ENCODE peak calls at places on chromosome 10, in four cellular contexts. One of them, this sample, is unnamed.

GRCh38 chr10:4177826-4178225 is 392.8 kb upstream of the KLF6 start:
- DNase-seq in substantia nigra: no peak
- DNase-seq in CD8-positive, alpha-beta T cell: no peak
- DNase-seq in hepatocyte: no peak
- DNase-seq in this sample: no peak

GRCh38 chr10:99329891-99330674 is 927 bp downstream of the CNNM1 start:
- DNase-seq in hepatocyte: peak; percentile 52
- DNase-seq in substantia nigra: no peak
- DNase-seq in CD8-positive, alpha-beta T cell: no peak
- DNase-seq in this sample: peak; percentile 69

GRCh38 chr10:48705407-48705938 is 20.8 kb downstream of the WDFY4 start:
- DNase-seq in hepatocyte: no peak
- DNase-seq in CD8-positive, alpha-beta T cell: no peak
- DNase-seq in substantia nigra: no peak
- DNase-seq in this sample: no peak

GRCh38 chr10:110074298-110074697 is 66.5 kb downstream of the ADD3 start:
- DNase-seq in CD8-positive, alpha-beta T cell: no peak
- DNase-seq in substantia nigra: no peak
- DNase-seq in hepatocyte: no peak
- DNase-seq in this sample: peak; percentile 42

GRCh38 chr10:133142523-133143199 is 17.4 kb upstream of the KNDC1 start:
- DNase-seq in CD8-positive, alpha-beta T cell: no peak
- DNase-seq in hepatocyte: no peak
- DNase-seq in substantia nigra: no peak
- DNase-seq in this sample: no peak

GRCh38 chr10:77873558-77874380 is 52.8 kb downstream of the DLG5 start:
- DNase-seq in hepatocyte: peak; percentile 75
- DNase-seq in CD8-positive, alpha-beta T cell: peak; percentile 52
- DNase-seq in substantia nigra: no peak
- DNase-seq in this sample: no peak

GRCh38 chr10:85597006-85597405 is 769.6 kb downstream of the GRID1 start:
- DNase-seq in substantia nigra: no peak
- DNase-seq in hepatocyte: no peak
- DNase-seq in CD8-positive, alpha-beta T cell: no peak
- DNase-seq in this sample: no peak

GRCh38 chr10:69638642-69639041 is 8.6 kb downstream of the FAM241B start:
- DNase-seq in substantia nigra: no peak
- DNase-seq in hepatocyte: no peak
- DNase-seq in CD8-positive, alpha-beta T cell: no peak
- DNase-seq in this sample: no peak

GRCh38 chr10:43259981-43260761 is 6.7 kb downstream of the RASGEF1A start:
- DNase-seq in hepatocyte: no peak
- DNase-seq in substantia nigra: no peak
- DNase-seq in CD8-positive, alpha-beta T cell: no peak
- DNase-seq in this sample: no peak

GRCh38 chr10:69853064-69853463 is 51.4 kb downstream of the COL13A1 start:
- DNase-seq in CD8-positive, alpha-beta T cell: no peak
- DNase-seq in substantia nigra: no peak
- DNase-seq in hepatocyte: no peak
- DNase-seq in this sample: no peak

GRCh38 chr10:128125416-128125943 is 743 bp downstream of the MKI67 start:
- DNase-seq in hepatocyte: peak; percentile 51
- DNase-seq in substantia nigra: no peak
- DNase-seq in CD8-positive, alpha-beta T cell: no peak
- DNase-seq in this sample: no peak

GRCh38 chr10:49089789-49090595 is 25.3 kb downstream of the VSTM4 start:
- DNase-seq in CD8-positive, alpha-beta T cell: no peak
- DNase-seq in substantia nigra: no peak
- DNase-seq in hepatocyte: no peak
- DNase-seq in this sample: peak; percentile 40

GRCh38 chr10:131571845-131572244 is 260.3 kb upstream of the TCERG1L start:
- DNase-seq in CD8-positive, alpha-beta T cell: no peak
- DNase-seq in hepatocyte: no peak
- DNase-seq in substantia nigra: no peak
- DNase-seq in this sample: no peak

GRCh38 chr10:75395171-75395954 is 6.2 kb downstream of the ZNF503 start:
- DNase-seq in CD8-positive, alpha-beta T cell: no peak
- DNase-seq in hepatocyte: peak; percentile 89
- DNase-seq in substantia nigra: no peak
- DNase-seq in this sample: peak; percentile 81

GRCh38 chr10:113131611-113132330 is 181.7 kb downstream of the TCF7L2 start:
- DNase-seq in hepatocyte: no peak
- DNase-seq in CD8-positive, alpha-beta T cell: no peak
- DNase-seq in substantia nigra: no peak
- DNase-seq in this sample: no peak

GRCh38 chr10:103550229-103550628 is 56.7 kb downstream of the NEURL1 start:
- DNase-seq in hepatocyte: no peak
- DNase-seq in CD8-positive, alpha-beta T cell: no peak
- DNase-seq in substantia nigra: no peak
- DNase-seq in this sample: no peak

GRCh38 chr10:75405201-75406143 is 3.9 kb upstream of the ZNF503 start:
- DNase-seq in substantia nigra: no peak
- DNase-seq in hepatocyte: peak; percentile 77
- DNase-seq in CD8-positive, alpha-beta T cell: no peak
- DNase-seq in this sample: no peak

GRCh38 chr10:13848530-13849425 is 262.0 kb downstream of the PRPF18 start:
- DNase-seq in substantia nigra: no peak
- DNase-seq in CD8-positive, alpha-beta T cell: no peak
- DNase-seq in hepatocyte: no peak
- DNase-seq in this sample: no peak

GRCh38 chr10:95422196-95422595 is 131.4 kb upstream of the PDLIM1 start:
- DNase-seq in CD8-positive, alpha-beta T cell: no peak
- DNase-seq in hepatocyte: no peak
- DNase-seq in substantia nigra: no peak
- DNase-seq in this sample: no peak

GRCh38 chr10:31062856-31063255 is 31.2 kb upstream of the ZNF438 start:
- DNase-seq in CD8-positive, alpha-beta T cell: no peak
- DNase-seq in substantia nigra: no peak
- DNase-seq in hepatocyte: no peak
- DNase-seq in this sample: peak; percentile 67

GRCh38 chr10:19719320-19719719 is 96.9 kb upstream of the PLXDC2 start:
- DNase-seq in substantia nigra: no peak
- DNase-seq in hepatocyte: peak; percentile 24
- DNase-seq in CD8-positive, alpha-beta T cell: no peak
- DNase-seq in this sample: peak; percentile 81

GRCh38 chr10:49379596-49380410 is 16.1 kb downstream of the DRGX start:
- DNase-seq in substantia nigra: no peak
- DNase-seq in hepatocyte: no peak
- DNase-seq in CD8-positive, alpha-beta T cell: no peak
- DNase-seq in this sample: peak; percentile 22

GRCh38 chr10:14736043-14736442 is 38.7 kb downstream of the FAM107B start:
- DNase-seq in substantia nigra: no peak
- DNase-seq in hepatocyte: no peak
- DNase-seq in CD8-positive, alpha-beta T cell: no peak
- DNase-seq in this sample: no peak

GRCh38 chr10:75191821-75192568 is 18.6 kb upstream of the VDAC2 start:
- DNase-seq in substantia nigra: no peak
- DNase-seq in hepatocyte: peak; percentile 85
- DNase-seq in CD8-positive, alpha-beta T cell: no peak
- DNase-seq in this sample: no peak

GRCh38 chr10:35637456-35637855 is 4.6 kb downstream of the FZD8 start:
- DNase-seq in hepatocyte: no peak
- DNase-seq in substantia nigra: no peak
- DNase-seq in CD8-positive, alpha-beta T cell: no peak
- DNase-seq in this sample: peak; percentile 6

GRCh38 chr10:86207226-86207625 is 159.4 kb downstream of the GRID1 start:
- DNase-seq in hepatocyte: no peak
- DNase-seq in CD8-positive, alpha-beta T cell: no peak
- DNase-seq in substantia nigra: no peak
- DNase-seq in this sample: no peak

GRCh38 chr10:21530616-21531015 is 3.4 kb upstream of the MLLT10 start:
- DNase-seq in substantia nigra: no peak
- DNase-seq in hepatocyte: no peak
- DNase-seq in CD8-positive, alpha-beta T cell: no peak
- DNase-seq in this sample: no peak

GRCh38 chr10:17236468-17236886 is 8.4 kb downstream of the VIM start:
- DNase-seq in substantia nigra: no peak
- DNase-seq in CD8-positive, alpha-beta T cell: no peak
- DNase-seq in hepatocyte: no peak
- DNase-seq in this sample: no peak

GRCh38 chr10:86365346-86366032 is 1.1 kb downstream of the GRID1 start:
- DNase-seq in CD8-positive, alpha-beta T cell: no peak
- DNase-seq in hepatocyte: no peak
- DNase-seq in substantia nigra: no peak
- DNase-seq in this sample: no peak

GRCh38 chr10:117936136-117936535 is 110.6 kb downstream of the RAB11FIP2 start:
- DNase-seq in CD8-positive, alpha-beta T cell: no peak
- DNase-seq in substantia nigra: no peak
- DNase-seq in hepatocyte: peak; percentile 30
- DNase-seq in this sample: peak; percentile 58

GRCh38 chr10:83248232-83248631 is 891.1 kb upstream of the GHITM start:
- DNase-seq in CD8-positive, alpha-beta T cell: no peak
- DNase-seq in substantia nigra: no peak
- DNase-seq in hepatocyte: no peak
- DNase-seq in this sample: no peak

GRCh38 chr10:49512121-49512809 is 26.7 kb downstream of the ERCC6 start:
- DNase-seq in CD8-positive, alpha-beta T cell: no peak
- DNase-seq in hepatocyte: peak; percentile 52
- DNase-seq in substantia nigra: no peak
- DNase-seq in this sample: peak; percentile 55

GRCh38 chr10:63520463-63521388 is 475 bp upstream of the REEP3 start:
- DNase-seq in hepatocyte: peak; percentile 88
- DNase-seq in substantia nigra: peak; percentile 55
- DNase-seq in CD8-positive, alpha-beta T cell: peak; percentile 65
- DNase-seq in this sample: peak; percentile 70

GRCh38 chr10:117186832-117187615 is 10.3 kb upstream of the KCNK18 start:
- DNase-seq in substantia nigra: no peak
- DNase-seq in CD8-positive, alpha-beta T cell: no peak
- DNase-seq in hepatocyte: no peak
- DNase-seq in this sample: no peak

GRCh38 chr10:119406888-119407777 is 135.4 kb downstream of the RGS10 start:
- DNase-seq in hepatocyte: no peak
- DNase-seq in substantia nigra: no peak
- DNase-seq in CD8-positive, alpha-beta T cell: no peak
- DNase-seq in this sample: no peak

GRCh38 chr10:132372516-132373095 is 24.4 kb upstream of the PWWP2B start:
- DNase-seq in substantia nigra: no peak
- DNase-seq in CD8-positive, alpha-beta T cell: peak; percentile 7
- DNase-seq in hepatocyte: no peak
- DNase-seq in this sample: no peak

DNA sequence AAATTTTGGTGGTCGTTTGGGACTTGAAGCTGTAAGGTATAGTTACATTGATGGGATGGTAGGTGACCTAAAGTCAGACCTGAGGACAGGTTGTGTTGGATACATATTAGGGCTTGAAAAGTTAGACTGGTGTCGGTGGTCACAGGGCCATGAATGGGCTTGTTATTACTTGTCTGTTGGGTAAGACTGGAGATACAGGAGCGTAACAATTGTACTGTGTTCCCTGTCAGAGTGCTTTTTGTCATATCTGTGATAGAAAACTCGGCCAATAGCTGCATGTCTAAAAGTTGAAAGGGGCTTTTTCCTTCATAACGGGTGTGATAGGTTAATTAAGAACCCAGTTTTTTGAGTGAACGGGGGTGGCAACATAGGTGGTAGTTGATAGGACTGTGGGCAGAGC is 13.5 kb upstream of the CHST3 start:
- DNase-seq in CD8-positive, alpha-beta T cell: no peak
- DNase-seq in substantia nigra: no peak
- DNase-seq in hepatocyte: no peak
- DNase-seq in this sample: no peak
- H3K27ac ChIP-seq in CD8-positive, alpha-beta T cell: no peak overlapping the region
- H3K27ac ChIP-seq in substantia nigra: no peak overlapping the region
- H3K27ac ChIP-seq in hepatocyte: no peak overlapping the region
- H3K27ac ChIP-seq in this sample: no peak overlapping the region

GRCh38 chr10:130135676-130136213 is 446 bp upstream of the GLRX3 start:
- DNase-seq in substantia nigra: no peak
- DNase-seq in hepatocyte: no peak
- DNase-seq in CD8-positive, alpha-beta T cell: no peak
- DNase-seq in this sample: no peak
- H3K27ac ChIP-seq in substantia nigra: peak overlapping the region; percentile 68
- H3K27ac ChIP-seq in hepatocyte: peak overlapping the region; percentile 90
- H3K27ac ChIP-seq in CD8-positive, alpha-beta T cell: peak overlapping the region; percentile 61
- H3K27ac ChIP-seq in this sample: peak overlapping the region; percentile 94

DNA sequence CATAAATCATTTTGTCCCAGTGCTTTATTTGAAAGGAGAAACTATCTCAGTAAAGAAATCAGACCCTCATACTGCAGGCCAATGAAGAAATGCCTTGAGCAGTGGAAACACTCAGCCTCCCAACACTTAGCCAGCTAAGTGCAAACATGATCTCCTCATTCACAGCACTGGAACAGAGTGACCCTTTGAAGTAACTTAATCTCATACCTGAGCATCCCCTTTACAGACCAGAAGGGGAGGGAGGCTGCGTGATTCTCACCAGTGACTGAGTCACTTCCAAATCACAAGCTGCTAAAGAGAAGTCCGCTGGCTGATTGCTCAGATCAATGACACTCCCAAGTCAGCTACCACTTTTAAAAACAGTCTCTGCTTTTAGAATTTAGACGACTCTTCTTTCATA is 4.5 kb downstream of the CHST15 start:
- DNase-seq in substantia nigra: no peak
- DNase-seq in CD8-positive, alpha-beta T cell: no peak
- DNase-seq in hepatocyte: no peak
- DNase-seq in this sample: no peak
- H3K27ac ChIP-seq in substantia nigra: no peak overlapping the region
- H3K27ac ChIP-seq in CD8-positive, alpha-beta T cell: no peak overlapping the region
- H3K27ac ChIP-seq in hepatocyte: no peak overlapping the region
- H3K27ac ChIP-seq in this sample: no peak overlapping the region

GRCh38 chr10:44510716-44511115 is 125.8 kb upstream of the CXCL12 start:
- DNase-seq in hepatocyte: no peak
- DNase-seq in CD8-positive, alpha-beta T cell: no peak
- DNase-seq in substantia nigra: no peak
- DNase-seq in this sample: no peak

GRCh38 chr10:44513592-44513991 is 128.7 kb upstream of the CXCL12 start:
- DNase-seq in substantia nigra: no peak
- DNase-seq in hepatocyte: no peak
- DNase-seq in CD8-positive, alpha-beta T cell: no peak
- DNase-seq in this sample: peak; percentile 82

GRCh38 chr10:44506386-44506785 is 121.5 kb upstream of the CXCL12 start:
- DNase-seq in CD8-positive, alpha-beta T cell: no peak
- DNase-seq in substantia nigra: no peak
- DNase-seq in hepatocyte: no peak
- DNase-seq in this sample: no peak

GRCh38 chr10:44512345-44513095 is 127.6 kb upstream of the CXCL12 start:
- DNase-seq in substantia nigra: no peak
- DNase-seq in CD8-positive, alpha-beta T cell: no peak
- DNase-seq in hepatocyte: peak; percentile 20
- DNase-seq in this sample: no peak

GRCh38 chr10:44511601-44512000 is 126.7 kb upstream of the CXCL12 start:
- DNase-seq in hepatocyte: no peak
- DNase-seq in CD8-positive, alpha-beta T cell: no peak
- DNase-seq in substantia nigra: no peak
- DNase-seq in this sample: no peak
- H3K27ac ChIP-seq in hepatocyte: no peak overlapping the region
- H3K27ac ChIP-seq in CD8-positive, alpha-beta T cell: no peak overlapping the region
- H3K27ac ChIP-seq in substantia nigra: no peak overlapping the region
- H3K27ac ChIP-seq in this sample: no peak overlapping the region

DNA sequence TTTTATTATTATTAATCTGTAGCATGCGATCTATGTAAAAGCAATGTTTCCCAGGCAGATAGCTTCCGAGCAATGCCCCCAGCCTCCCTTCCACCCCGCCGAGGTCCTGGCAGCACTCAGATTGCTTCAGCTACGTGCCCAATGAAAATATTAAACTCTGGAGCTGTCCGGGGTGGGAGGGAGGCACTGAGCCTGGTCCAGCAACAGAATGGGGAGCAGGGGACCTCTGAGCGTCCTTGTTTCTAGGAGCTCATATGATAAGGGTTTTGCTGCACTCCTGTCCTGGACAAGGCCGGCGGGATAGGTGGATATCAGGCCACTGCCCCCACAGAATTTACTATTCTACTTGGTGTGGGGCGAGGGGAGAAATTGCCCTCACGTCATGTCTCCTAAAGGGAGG is 44.5 kb upstream of the CDK1 start:
- DNase-seq in hepatocyte: no peak
- DNase-seq in CD8-positive, alpha-beta T cell: no peak
- DNase-seq in substantia nigra: no peak
- DNase-seq in this sample: no peak
- H3K27ac ChIP-seq in hepatocyte: no peak overlapping the region
- H3K27ac ChIP-seq in CD8-positive, alpha-beta T cell: no peak overlapping the region
- H3K27ac ChIP-seq in substantia nigra: no peak overlapping the region
- H3K27ac ChIP-seq in this sample: no peak overlapping the region